ENCODE peak calls at places on chromosomes 4 and X, in seven cellular contexts. One of them, this sample, is unnamed.

GRCh38 chr4:104451573-104451972 is 43.1 kb downstream of the CXXC4 start:
- DNase-seq in HCT116: no peak
- DNase-seq in IMR-90: no peak
- DNase-seq in HepG2: no peak
- DNase-seq in GM12878: no peak
- DNase-seq in K562: no peak
- DNase-seq in H1: no peak
- DNase-seq in this sample: no peak

GRCh38 chrX:87728024-87728423 is 210.4 kb downstream of the KLHL4 start:
- DNase-seq in HCT116: no peak
- DNase-seq in IMR-90: no peak
- DNase-seq in HepG2: no peak
- DNase-seq in GM12878: no peak
- DNase-seq in K562: peak
- DNase-seq in H1: no peak
- DNase-seq in this sample: no peak

GRCh38 chr4:87114245-87115062 is 106.0 kb downstream of the KLHL8 start:
- DNase-seq in HCT116: no peak
- DNase-seq in IMR-90: no peak
- DNase-seq in HepG2: no peak
- DNase-seq in GM12878: no peak
- DNase-seq in K562: no peak
- DNase-seq in H1: peak
- DNase-seq in this sample: no peak

GRCh38 chr4:106707776-106708603 is 328.1 kb downstream of the DKK2 start:
- DNase-seq in HCT116: no peak
- DNase-seq in IMR-90: no peak
- DNase-seq in HepG2: no peak
- DNase-seq in GM12878: no peak
- DNase-seq in K562: no peak
- DNase-seq in H1: no peak
- DNase-seq in this sample: peak

GRCh38 chr4:25913056-25913850 is 767 bp upstream of the SMIM20 start:
- DNase-seq in HCT116: no peak
- DNase-seq in IMR-90: peak
- DNase-seq in HepG2: no peak
- DNase-seq in GM12878: no peak
- DNase-seq in K562: no peak
- DNase-seq in H1: no peak
- DNase-seq in this sample: peak

GRCh38 chr4:148007303-148007702 is 275.4 kb downstream of the ARHGAP10 start:
- DNase-seq in HCT116: peak
- DNase-seq in IMR-90: peak
- DNase-seq in HepG2: no peak
- DNase-seq in GM12878: no peak
- DNase-seq in K562: peak
- DNase-seq in H1: no peak
- DNase-seq in this sample: peak

GRCh38 chr4:76758290-76758882 is 139.6 kb downstream of the SOWAHB start:
- DNase-seq in HCT116: peak
- DNase-seq in IMR-90: peak
- DNase-seq in HepG2: peak
- DNase-seq in GM12878: no peak
- DNase-seq in K562: peak
- DNase-seq in H1: peak
- DNase-seq in this sample: peak

GRCh38 chr4:83207497-83208105 is 77.0 kb downstream of the COQ2 start:
- DNase-seq in HCT116: peak
- DNase-seq in IMR-90: peak
- DNase-seq in HepG2: no peak
- DNase-seq in GM12878: no peak
- DNase-seq in K562: no peak
- DNase-seq in H1: no peak
- DNase-seq in this sample: peak

GRCh38 chrX:34382416-34382815 is 250.3 kb upstream of the FAM47A start:
- DNase-seq in HCT116: no peak
- DNase-seq in IMR-90: no peak
- DNase-seq in HepG2: no peak
- DNase-seq in GM12878: no peak
- DNase-seq in K562: no peak
- DNase-seq in H1: no peak
- DNase-seq in this sample: peak

GRCh38 chr4:67288964-67289363 is 256.3 kb downstream of the CENPC start:
- DNase-seq in HCT116: no peak
- DNase-seq in IMR-90: no peak
- DNase-seq in HepG2: peak
- DNase-seq in GM12878: no peak
- DNase-seq in K562: peak
- DNase-seq in H1: peak
- DNase-seq in this sample: no peak

GRCh38 chr4:100462206-100462605 is 55.6 kb downstream of the EMCN start:
- DNase-seq in HCT116: no peak
- DNase-seq in IMR-90: peak
- DNase-seq in HepG2: no peak
- DNase-seq in GM12878: no peak
- DNase-seq in K562: no peak
- DNase-seq in H1: no peak
- DNase-seq in this sample: no peak

GRCh38 chrX:22950278-22951266 is 49.2 kb upstream of the DDX53 start:
- DNase-seq in HCT116: no peak
- DNase-seq in IMR-90: peak
- DNase-seq in HepG2: no peak
- DNase-seq in GM12878: no peak
- DNase-seq in K562: peak
- DNase-seq in H1: no peak
- DNase-seq in this sample: peak

GRCh38 chr4:58359590-58359989 is 1249.4 kb upstream of the IGFBP7 start:
- DNase-seq in HCT116: no peak
- DNase-seq in IMR-90: no peak
- DNase-seq in HepG2: no peak
- DNase-seq in GM12878: no peak
- DNase-seq in K562: no peak
- DNase-seq in H1: no peak
- DNase-seq in this sample: no peak

GRCh38 chr4:40473578-40474388 is 138.7 kb downstream of the CHRNA9 start:
- DNase-seq in HCT116: no peak
- DNase-seq in IMR-90: no peak
- DNase-seq in HepG2: peak
- DNase-seq in GM12878: peak
- DNase-seq in K562: no peak
- DNase-seq in H1: no peak
- DNase-seq in this sample: no peak

GRCh38 chr4:26051278-26051677 is 137.3 kb downstream of the SMIM20 start:
- DNase-seq in HCT116: no peak
- DNase-seq in IMR-90: no peak
- DNase-seq in HepG2: no peak
- DNase-seq in GM12878: no peak
- DNase-seq in K562: no peak
- DNase-seq in H1: no peak
- DNase-seq in this sample: no peak

GRCh38 chr4:83858121-83858520 is 322.2 kb downstream of the GPAT3 start:
- DNase-seq in HCT116: no peak
- DNase-seq in IMR-90: peak
- DNase-seq in HepG2: no peak
- DNase-seq in GM12878: no peak
- DNase-seq in K562: no peak
- DNase-seq in H1: no peak
- DNase-seq in this sample: no peak

GRCh38 chr4:174763454-174764104 is 65.5 kb downstream of the GLRA3 start:
- DNase-seq in HCT116: no peak
- DNase-seq in IMR-90: no peak
- DNase-seq in HepG2: no peak
- DNase-seq in GM12878: no peak
- DNase-seq in K562: no peak
- DNase-seq in H1: no peak
- DNase-seq in this sample: no peak

GRCh38 chrX:136586386-136586785 is 54.4 kb downstream of the VGLL1 start:
- DNase-seq in HCT116: no peak
- DNase-seq in IMR-90: no peak
- DNase-seq in HepG2: no peak
- DNase-seq in GM12878: no peak
- DNase-seq in K562: no peak
- DNase-seq in H1: no peak
- DNase-seq in this sample: no peak

GRCh38 chr4:87949961-87950360 is 25.6 kb upstream of the SPP1 start:
- DNase-seq in HCT116: no peak
- DNase-seq in IMR-90: peak
- DNase-seq in HepG2: no peak
- DNase-seq in GM12878: no peak
- DNase-seq in K562: no peak
- DNase-seq in H1: no peak
- DNase-seq in this sample: peak

GRCh38 chr4:23728971-23729370 is 160.9 kb downstream of the PPARGC1A start:
- DNase-seq in HCT116: no peak
- DNase-seq in IMR-90: no peak
- DNase-seq in HepG2: no peak
- DNase-seq in GM12878: no peak
- DNase-seq in K562: no peak
- DNase-seq in H1: no peak
- DNase-seq in this sample: no peak

GRCh38 chr4:170736710-170737109 is 647.0 kb upstream of the AADAT start:
- DNase-seq in HCT116: no peak
- DNase-seq in IMR-90: no peak
- DNase-seq in HepG2: no peak
- DNase-seq in GM12878: no peak
- DNase-seq in K562: no peak
- DNase-seq in H1: no peak
- DNase-seq in this sample: no peak

DNA sequence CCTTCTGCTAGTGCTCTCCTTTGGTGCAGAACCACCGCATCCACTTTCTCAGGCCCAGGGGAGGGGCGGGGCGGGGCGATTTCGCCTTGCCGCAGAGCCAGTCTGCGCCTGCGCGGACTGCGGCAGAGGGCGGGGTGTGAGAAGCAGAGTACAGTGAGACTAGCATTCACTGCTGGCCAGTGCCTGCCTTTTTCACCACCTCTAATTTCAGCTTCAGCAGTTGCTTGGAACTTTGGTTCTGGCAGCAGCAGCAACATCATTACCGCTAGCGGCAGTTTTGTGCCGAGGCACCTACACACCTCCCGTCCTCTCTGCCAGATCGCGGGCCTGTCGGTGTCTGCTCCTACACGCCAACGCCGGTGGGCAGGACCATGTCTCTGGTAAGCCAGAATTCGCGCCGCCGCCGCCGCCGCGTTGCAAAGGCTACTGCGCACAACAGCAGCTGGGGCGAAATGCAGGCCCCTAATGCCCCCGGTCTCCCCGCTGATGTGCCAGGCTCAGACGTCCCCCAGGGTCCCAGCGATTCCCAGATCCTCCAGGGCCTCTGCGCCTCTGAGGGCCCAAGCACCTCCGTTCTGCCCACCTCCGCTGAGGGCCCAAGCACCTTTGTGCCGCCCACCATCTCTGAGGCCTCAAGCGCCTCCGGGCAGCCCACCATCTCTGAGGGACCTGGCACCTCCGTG is at the start of gene MAGEE1:
- DNase-seq in HCT116: peak
- DNase-seq in IMR-90: peak
- DNase-seq in HepG2: peak
- DNase-seq in GM12878: peak
- DNase-seq in K562: peak
- DNase-seq in H1: peak
- DNase-seq in this sample: peak
- TF ChIP-seq POLR2A in HCT116: no peak
- TF ChIP-seq POLR2A in IMR-90: no peak
- TF ChIP-seq POLR2A in HepG2: peak
- TF ChIP-seq POLR2A in GM12878: peak
- TF ChIP-seq POLR2A in K562: no peak
- TF ChIP-seq POLR2A in H1: no peak
- TF ChIP-seq POLR2A in this sample: no peak

DNA sequence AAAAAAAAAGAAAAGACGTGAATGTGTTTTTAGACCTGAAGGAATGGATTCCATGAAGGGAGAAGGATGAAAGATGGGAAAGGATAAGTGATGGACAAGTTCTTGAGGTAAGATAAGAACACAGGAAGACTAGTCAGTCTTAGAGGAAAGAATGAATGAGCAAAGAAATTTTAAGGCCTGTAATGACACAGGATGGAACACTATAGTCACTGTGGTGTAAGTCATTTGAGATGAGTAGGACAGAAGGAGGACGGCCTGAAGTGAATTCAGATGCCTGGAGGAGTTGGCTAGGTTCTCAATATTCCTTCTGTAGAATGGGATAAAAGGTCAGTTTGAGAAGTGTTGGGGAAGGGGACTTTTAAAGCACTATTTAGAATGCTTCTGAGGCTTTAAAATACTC is 3.8 kb downstream of the MSMO1 start:
- DNase-seq in HCT116: no peak
- DNase-seq in IMR-90: no peak
- DNase-seq in HepG2: no peak
- DNase-seq in GM12878: no peak
- DNase-seq in K562: no peak
- DNase-seq in H1: no peak
- DNase-seq in this sample: no peak
- H3K9ac ChIP-seq in HCT116: no peak
- H3K9ac ChIP-seq in IMR-90: no peak
- H3K9ac ChIP-seq in HepG2: peak
- H3K9ac ChIP-seq in GM12878: no peak
- H3K9ac ChIP-seq in K562: no peak
- H3K9ac ChIP-seq in H1: no peak
- H3K9ac ChIP-seq in this sample: no peak

DNA sequence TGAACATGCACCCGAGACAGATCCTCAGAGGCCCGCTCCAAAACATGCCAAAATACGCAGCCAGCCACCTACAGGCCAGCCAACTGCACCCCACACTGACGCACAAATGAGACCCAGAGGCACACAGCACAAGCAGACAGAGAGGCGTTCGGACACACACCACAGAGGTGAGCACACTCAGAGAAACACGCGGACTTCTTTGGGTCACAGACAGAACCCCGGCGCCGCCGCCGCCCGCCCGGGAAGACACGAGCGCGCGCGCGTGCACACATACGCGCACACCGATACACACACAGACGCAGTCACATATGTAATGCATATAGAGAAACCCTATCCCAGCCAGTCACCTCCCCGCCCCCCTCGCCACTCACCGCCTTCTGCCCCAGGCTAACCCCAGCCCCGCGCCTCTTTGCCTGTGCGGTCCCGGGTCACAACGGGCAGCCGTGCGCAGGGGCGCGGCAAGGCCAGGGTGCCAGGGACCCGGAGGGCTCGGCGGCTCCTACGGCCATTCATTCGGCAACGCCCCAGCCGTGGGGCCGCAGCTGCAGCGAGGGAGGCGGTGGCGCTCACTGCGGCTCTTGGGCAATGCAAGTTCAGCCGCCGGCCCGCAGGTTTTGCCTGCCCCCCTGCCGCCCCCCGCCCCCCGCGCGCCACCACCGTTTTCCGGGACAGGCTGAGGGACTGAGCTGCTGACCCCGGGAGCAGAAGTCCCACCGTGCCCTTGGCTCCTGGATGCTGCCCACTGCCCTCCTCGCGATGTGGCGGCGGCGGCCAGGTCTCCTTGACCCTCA is 532 bp downstream of the SEPTIN6 start:
- DNase-seq in HCT116: no peak
- DNase-seq in IMR-90: peak
- DNase-seq in HepG2: no peak
- DNase-seq in GM12878: no peak
- DNase-seq in K562: peak
- DNase-seq in H1: peak
- DNase-seq in this sample: peak
- TF ChIP-seq POLR2A in HCT116: no peak
- TF ChIP-seq POLR2A in IMR-90: no peak
- TF ChIP-seq POLR2A in HepG2: no peak
- TF ChIP-seq POLR2A in GM12878: peak
- TF ChIP-seq POLR2A in K562: no peak
- TF ChIP-seq POLR2A in H1: no peak
- TF ChIP-seq POLR2A in this sample: no peak

GRCh38 chrX:19811807-19812604 is 75.4 kb downstream of the SH3KBP1 start:
- DNase-seq in HCT116: no peak
- DNase-seq in IMR-90: peak
- DNase-seq in HepG2: no peak
- DNase-seq in GM12878: no peak
- DNase-seq in K562: no peak
- DNase-seq in H1: no peak
- DNase-seq in this sample: no peak
- H3K9ac ChIP-seq in HCT116: no peak
- H3K9ac ChIP-seq in IMR-90: no peak
- H3K9ac ChIP-seq in HepG2: no peak
- H3K9ac ChIP-seq in GM12878: peak
- H3K9ac ChIP-seq in K562: no peak
- H3K9ac ChIP-seq in H1: no peak
- H3K9ac ChIP-seq in this sample: no peak